ENCODE peak calls at places on chromosomes 1 and 21, in ten cellular contexts. H is cardiac muscle cell, U is heart left ventricle, W is fibroblast of lung, R is astrocyte of the cerebellum, N is cardiac fibroblast, L is PC-9, M is breast epithelium, C is bronchial epithelial cell, T is tibial nerve. B is an unnamed sample.

GRCh38 chr1:17440074-17440826 is 773 bp upstream of the RCC2 start:
- DNase-seq in H (no peak), U (no peak), W (no peak), R (no peak), N (no peak), L (no peak), M (no peak), C (no peak), T (no peak), B (no peak)

GRCh38 chr1:156767879-156768608 is 709 bp downstream of the PRCC start:
- DNase-seq in H (no peak), U (peak; percentile 33), W (no peak), R (no peak), N (peak; percentile 12), L (no peak), M (peak; percentile 28), C (no peak), T (no peak), B (no peak)

GRCh38 chr1:115314765-115315164 is 23.3 kb downstream of the NGF start:
- DNase-seq in H (peak; percentile 83), U (no peak), W (peak; percentile 98), R (peak; percentile 88), N (peak; percentile 82), L (peak; percentile 97), M (peak; percentile 70), C (peak; percentile 87), T (no peak), B (no peak)

GRCh38 chr1:3530931-3531818 is 76.7 kb downstream of the ARHGEF16 start:
- DNase-seq in H (peak; percentile 70), U (peak; percentile 77), W (peak; percentile 63), R (no peak), N (peak; percentile 70), L (peak; percentile 69), M (peak; percentile 78), C (peak; percentile 55), T (peak; percentile 54), B (no peak)

GRCh38 chr1:42380617-42381423 is at the start of gene RIMKLA:
- DNase-seq in H (peak; percentile 34), U (peak; percentile 56), W (peak; percentile 20), R (no peak), N (peak; percentile 21), L (no peak), M (peak; percentile 27), C (peak; percentile 7), T (no peak), B (no peak)

GRCh38 chr21:45266518-45267389 is 20.9 kb downstream of the POFUT2 start:
- DNase-seq in H (no peak), U (no peak), W (peak; percentile 34), R (no peak), N (no peak), L (no peak), M (peak; percentile 16), C (no peak), T (no peak), B (peak; percentile 19)

GRCh38 chr1:2240251-2241156 is 12.4 kb downstream of the SKI start:
- DNase-seq in H (peak; percentile 53), U (peak; percentile 79), W (peak; percentile 71), R (no peak), N (peak; percentile 58), L (no peak), M (peak; percentile 84), C (peak; percentile 33), T (peak; percentile 69), B (no peak)

GRCh38 chr1:205939690-205940330 is 3.4 kb downstream of the SLC26A9 start:
- DNase-seq in H (no peak), U (no peak), W (no peak), R (no peak), N (no peak), L (peak; percentile 44), M (no peak), C (peak; percentile 43), T (no peak), B (no peak)

GRCh38 chr1:170893655-170894297 is 41.6 kb upstream of the MROH9 start:
- DNase-seq in H (no peak), U (no peak), W (no peak), R (no peak), N (no peak), L (no peak), M (no peak), C (no peak), T (no peak), B (no peak)

GRCh38 chr1:6266641-6267040 is 5.7 kb upstream of the GPR153 start:
- DNase-seq in H (no peak), U (no peak), W (no peak), R (no peak), N (no peak), L (no peak), M (no peak), C (no peak), T (no peak), B (no peak)

GRCh38 chr1:92953491-92953890 is 7.8 kb downstream of the DIPK1A start:
- DNase-seq in H (no peak), U (no peak), W (no peak), R (no peak), N (no peak), L (no peak), M (no peak), C (no peak), T (no peak), B (no peak)

DNA sequence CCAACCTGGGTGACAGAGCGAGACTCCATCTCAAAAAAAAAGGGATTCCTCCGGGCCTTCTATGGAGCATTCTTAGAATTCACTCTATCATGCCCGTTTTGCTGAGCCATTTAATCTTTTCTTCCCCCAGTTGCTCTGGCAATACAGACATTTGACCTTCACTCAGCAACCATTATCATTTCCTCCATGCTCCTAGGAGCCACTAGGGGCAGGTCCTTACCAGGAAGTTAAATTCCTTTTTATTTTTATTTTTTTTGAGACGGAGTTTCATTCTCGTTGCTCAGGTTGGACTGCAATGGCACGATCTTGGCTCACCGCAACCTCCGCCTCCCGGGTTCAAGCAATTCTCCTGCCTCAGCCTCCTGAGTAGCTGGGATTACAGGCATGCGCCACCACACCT is 9.7 kb upstream of the CGN start:
- DNase-seq in H (no peak), U (no peak), W (no peak), R (no peak), N (no peak), L (no peak), M (no peak), C (no peak), T (no peak), B (no peak)
- TF ChIP-seq CTCF in H (peak; percentile 11), U (no peak), W (peak; percentile 22), R (peak; percentile 20), N (peak; percentile 43), L (peak; percentile 26), M (peak; percentile 29), C (peak; percentile 19), T (no peak), B (no peak)

GRCh38 chr1:9071554-9072235 is 2.3 kb upstream of the SLC2A5 start:
- DNase-seq in H (no peak), U (no peak), W (no peak), R (no peak), N (no peak), L (no peak), M (no peak), C (no peak), T (no peak), B (no peak)
- H3K4me3 ChIP-seq in H (no peak overlapping the region), U (no peak overlapping the region), W (no peak overlapping the region), R (no peak overlapping the region), N (no peak overlapping the region), L (no peak overlapping the region), M (no peak overlapping the region), C (no peak overlapping the region), T (no peak overlapping the region), B (no peak overlapping the region)

DNA sequence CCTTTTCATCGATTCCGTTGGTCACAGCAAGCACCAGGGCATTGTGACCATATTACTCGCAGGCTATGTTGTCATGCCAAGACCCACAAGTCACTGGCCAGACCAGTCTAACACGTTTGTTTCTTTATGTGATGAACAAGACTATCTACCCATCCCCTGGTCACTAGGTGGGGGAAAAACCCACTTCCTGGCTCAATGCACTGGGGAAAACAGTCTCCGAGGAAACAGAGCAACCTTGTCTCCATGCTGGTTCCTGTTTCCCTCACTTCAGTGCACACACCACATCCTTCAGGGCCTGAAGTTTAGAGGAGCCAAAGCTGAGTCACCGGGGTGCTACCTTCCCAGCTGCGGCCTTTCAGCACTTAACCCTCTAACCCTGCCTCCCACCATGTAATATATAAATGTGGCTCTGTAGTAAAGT is 20.9 kb downstream of the ERICH3 start:
- DNase-seq in H (peak; percentile 28), U (no peak), W (peak; percentile 99), R (peak; percentile 90), N (peak; percentile 16), L (peak; percentile 98), M (peak; percentile 52), C (peak; percentile 85), T (no peak), B (no peak)
- TF ChIP-seq CTCF in H (no peak), U (no peak), W (no peak), R (peak; percentile 7), N (no peak), L (no peak), M (no peak), C (no peak), T (no peak), B (no peak)

GRCh38 chr21:35525443-35525842 is 476.3 kb upstream of the RUNX1 start:
- DNase-seq in H (no peak), U (no peak), W (no peak), R (no peak), N (no peak), L (no peak), M (no peak), C (peak; percentile 88), T (no peak), B (no peak)

GRCh38 chr21:35527358-35527757 is 478.3 kb upstream of the RUNX1 start:
- DNase-seq in H (no peak), U (no peak), W (no peak), R (no peak), N (no peak), L (no peak), M (no peak), C (no peak), T (no peak), B (no peak)

GRCh38 chr21:35528109-35529042 is 479.3 kb upstream of the RUNX1 start:
- DNase-seq in H (peak; percentile 32), U (peak; percentile 14), W (no peak), R (no peak), N (peak; percentile 17), L (no peak), M (no peak), C (no peak), T (peak; percentile 9), B (no peak)

GRCh38 chr21:35530726-35531125 is 481.6 kb upstream of the RUNX1 start:
- DNase-seq in H (no peak), U (no peak), W (no peak), R (no peak), N (no peak), L (no peak), M (no peak), C (no peak), T (no peak), B (no peak)

DNA sequence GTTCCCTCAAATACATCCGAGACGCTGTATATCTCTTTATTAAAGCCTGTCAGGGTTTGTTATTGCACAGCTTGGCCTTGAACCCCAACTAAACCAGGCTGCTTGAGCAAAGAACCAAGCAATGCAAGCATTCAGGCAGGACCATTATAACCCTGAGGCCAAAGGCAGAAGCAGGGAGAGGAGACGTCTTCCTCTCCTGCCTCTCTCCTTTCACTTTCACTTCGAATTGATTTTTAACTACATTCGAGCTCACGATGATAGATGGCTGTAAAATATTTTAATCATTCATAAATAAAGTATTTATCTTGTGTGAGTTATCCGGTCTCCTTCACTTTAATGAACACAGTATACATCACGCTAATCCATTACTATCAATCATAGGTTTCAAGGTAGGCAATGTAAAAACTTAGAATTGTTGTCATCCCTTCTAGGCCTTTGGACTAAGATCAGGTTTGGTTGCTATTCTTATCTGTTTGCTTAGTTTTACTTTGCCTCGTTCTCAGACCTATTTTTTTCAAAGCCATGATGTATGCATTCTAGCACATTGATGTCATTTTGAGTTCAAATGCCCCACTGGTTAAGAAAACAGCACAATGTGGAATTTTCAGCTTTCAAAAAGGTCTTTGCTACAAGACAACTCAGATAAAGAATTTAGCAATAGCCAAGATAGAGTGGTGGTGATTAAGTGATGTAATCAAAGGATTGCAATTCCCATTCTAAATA is 480.2 kb upstream of the RUNX1 start:
- DNase-seq in H (peak; percentile 65), U (no peak), W (peak; percentile 62), R (no peak), N (peak; percentile 54), L (no peak), M (no peak), C (peak; percentile 8), T (no peak), B (peak; percentile 38)
- H3K4me3 ChIP-seq in H (no peak overlapping the region), U (peak overlapping the region; percentile 33), W (peak overlapping the region; percentile 21), R (no peak overlapping the region), N (no peak overlapping the region), L (no peak overlapping the region), M (peak overlapping the region; percentile 60), C (no peak overlapping the region), T (peak overlapping the region; percentile 39), B (peak overlapping the region; percentile 6)

B was measured in AG04449.